ENCODE peak calls at places on chromosome 4, in four cellular contexts. One of them, this sample, is unnamed.
A peak's percentile ranks its signal among the peaks of the same experiment; 100 is the strongest.

GRCh38 chr4:16083217-16084191 is at the start of gene PROM1:
- DNase-seq in K562: no peak
- DNase-seq in HepG2: peak; percentile 3
- DNase-seq in H1: no peak
- DNase-seq in this sample: no peak

GRCh38 chr4:82431026-82431745 is 796 bp downstream of the ENOPH1 start:
- DNase-seq in K562: no peak
- DNase-seq in HepG2: no peak
- DNase-seq in H1: no peak
- DNase-seq in this sample: no peak

GRCh38 chr4:38101563-38101962 is 141.4 kb downstream of the PTTG2 start:
- DNase-seq in K562: no peak
- DNase-seq in HepG2: no peak
- DNase-seq in H1: no peak
- DNase-seq in this sample: no peak

GRCh38 chr4:7761720-7762119 is 177.9 kb downstream of the AFAP1 start:
- DNase-seq in K562: peak; percentile 69
- DNase-seq in HepG2: peak; percentile 49
- DNase-seq in H1: peak; percentile 17
- DNase-seq in this sample: peak; percentile 61

GRCh38 chr4:148026022-148026421 is 294.1 kb downstream of the ARHGAP10 start:
- DNase-seq in K562: no peak
- DNase-seq in HepG2: no peak
- DNase-seq in H1: no peak
- DNase-seq in this sample: no peak

GRCh38 chr4:168540865-168541607 is 44.2 kb downstream of the PALLD start:
- DNase-seq in K562: no peak
- DNase-seq in HepG2: no peak
- DNase-seq in H1: no peak
- DNase-seq in this sample: no peak

GRCh38 chr4:78244691-78245485 is 187.8 kb downstream of the FRAS1 start:
- DNase-seq in K562: no peak
- DNase-seq in HepG2: no peak
- DNase-seq in H1: no peak
- DNase-seq in this sample: no peak

GRCh38 chr4:170017252-170017651 is 8.9 kb downstream of the MFAP3L start:
- DNase-seq in K562: no peak
- DNase-seq in HepG2: no peak
- DNase-seq in H1: no peak
- DNase-seq in this sample: no peak

GRCh38 chr4:119124314-119124713 is 11.3 kb upstream of the MYOZ2 start:
- DNase-seq in K562: no peak
- DNase-seq in HepG2: no peak
- DNase-seq in H1: no peak
- DNase-seq in this sample: peak; percentile 64

GRCh38 chr4:113978105-113978504 is 1.3 kb downstream of the ARSJ start:
- DNase-seq in K562: no peak
- DNase-seq in HepG2: no peak
- DNase-seq in H1: no peak
- DNase-seq in this sample: no peak

GRCh38 chr4:153207561-153207960 is 3.3 kb downstream of the TRIM2 start:
- DNase-seq in K562: peak; percentile 43
- DNase-seq in HepG2: peak; percentile 28
- DNase-seq in H1: no peak
- DNase-seq in this sample: peak; percentile 33

GRCh38 chr4:108651068-108651794 is 832 bp downstream of the OSTC start:
- DNase-seq in K562: peak; percentile 46
- DNase-seq in HepG2: peak; percentile 60
- DNase-seq in H1: no peak
- DNase-seq in this sample: peak; percentile 66
- TF ChIP-seq JUN in K562: no peak
- TF ChIP-seq JUN in HepG2: no peak
- TF ChIP-seq JUN in H1: no peak
- TF ChIP-seq JUN in this sample: no peak

DNA sequence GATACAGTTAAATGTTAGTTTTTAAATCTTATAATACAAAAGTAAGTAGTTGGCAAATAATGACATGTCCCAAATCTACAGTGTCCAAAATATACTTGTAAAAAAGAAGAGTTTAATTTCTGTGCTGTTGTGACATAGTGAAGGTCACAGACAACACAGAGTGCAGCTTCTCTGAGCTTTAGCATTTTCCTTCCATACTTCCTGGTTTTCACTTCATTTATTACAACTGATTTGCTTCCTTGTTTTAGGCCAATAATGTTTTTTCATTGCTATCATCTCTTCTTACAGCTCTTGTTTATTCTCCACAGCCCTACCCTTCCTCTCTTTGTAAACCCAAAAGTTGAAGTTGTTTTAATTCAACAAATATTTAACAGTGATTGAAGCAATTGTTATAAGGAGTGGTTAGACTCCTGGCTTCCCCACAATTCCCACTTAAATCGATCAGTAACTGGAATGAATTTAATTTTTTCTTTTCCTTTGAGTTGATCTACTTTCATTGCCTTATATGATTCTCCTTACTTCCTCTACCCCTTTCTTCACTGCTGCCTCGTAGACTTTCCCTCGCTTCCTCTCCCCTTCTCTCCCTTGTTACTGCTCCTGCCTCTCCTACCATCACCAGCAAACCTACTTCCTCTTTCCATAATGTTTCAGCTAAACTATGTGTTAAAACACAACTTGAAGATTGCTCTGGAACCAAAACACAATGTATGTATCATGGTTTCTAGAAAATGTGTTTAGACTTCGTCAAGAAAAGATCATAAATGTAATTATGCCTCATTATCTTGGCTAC is 132.2 kb upstream of the TET2 start:
- DNase-seq in K562: no peak
- DNase-seq in HepG2: no peak
- DNase-seq in H1: no peak
- DNase-seq in this sample: no peak
- H2AFZ ChIP-seq in K562: no peak overlapping the region
- H2AFZ ChIP-seq in HepG2: no peak overlapping the region
- H2AFZ ChIP-seq in H1: peak overlapping the region; percentile 7
- H2AFZ ChIP-seq in this sample: no peak overlapping the region

DNA sequence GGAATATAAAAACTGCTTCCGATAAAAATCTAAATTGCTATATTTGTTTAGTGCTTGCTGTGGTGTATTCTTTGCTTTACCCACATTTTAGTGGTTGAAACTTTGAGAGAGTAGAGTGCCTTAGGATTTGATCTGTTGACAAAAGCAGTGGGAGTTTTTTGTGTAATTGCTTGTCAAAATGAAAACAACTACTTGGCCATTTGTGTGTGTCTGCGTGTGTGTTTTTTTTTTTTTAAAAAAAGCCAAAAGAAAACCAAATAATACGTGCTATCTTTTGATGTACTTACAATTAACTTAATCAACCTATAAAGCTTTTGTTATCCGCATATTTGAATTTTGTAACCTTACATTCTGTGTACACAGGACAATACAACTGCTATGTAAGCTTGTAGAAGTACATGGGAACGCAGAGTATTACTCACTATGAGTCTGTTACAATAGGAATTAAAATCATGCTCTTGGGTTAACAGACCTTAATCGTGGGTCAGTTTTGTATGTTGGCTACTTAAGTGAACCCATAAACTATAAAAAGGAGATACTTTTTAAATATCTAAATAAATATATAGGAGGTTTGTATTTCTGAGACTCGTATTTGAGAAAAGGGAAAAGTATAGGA is 353.5 kb downstream of the ARHGAP24 start:
- DNase-seq in K562: no peak
- DNase-seq in HepG2: no peak
- DNase-seq in H1: no peak
- DNase-seq in this sample: no peak
- TF ChIP-seq JUN in K562: no peak
- TF ChIP-seq JUN in HepG2: no peak
- TF ChIP-seq JUN in H1: no peak
- TF ChIP-seq JUN in this sample: no peak

DNA sequence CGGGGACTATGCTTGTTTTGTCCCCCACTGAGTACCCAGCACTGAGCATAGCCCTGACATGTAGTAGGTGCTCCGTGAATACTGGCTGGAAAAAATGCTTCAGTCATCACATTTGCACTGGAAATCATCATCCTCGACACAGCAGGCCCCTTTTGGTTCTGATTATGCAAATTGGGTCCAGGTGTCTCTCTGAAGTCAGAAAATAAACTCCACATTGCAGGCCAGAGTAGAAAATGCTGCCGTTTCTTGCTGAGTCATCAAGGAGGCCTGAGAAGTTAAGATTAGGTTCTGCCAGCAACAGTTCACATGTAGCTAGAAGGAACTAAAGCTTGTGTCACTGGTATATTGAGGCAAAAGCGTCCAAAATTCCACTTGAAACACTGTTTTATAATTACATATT is 15.0 kb upstream of the STK32B start:
- DNase-seq in K562: peak; percentile 69
- DNase-seq in HepG2: no peak
- DNase-seq in H1: no peak
- DNase-seq in this sample: no peak
- H2AFZ ChIP-seq in K562: peak overlapping the region; percentile 4
- H2AFZ ChIP-seq in HepG2: no peak overlapping the region
- H2AFZ ChIP-seq in H1: peak overlapping the region; percentile 30
- H2AFZ ChIP-seq in this sample: no peak overlapping the region

DNA sequence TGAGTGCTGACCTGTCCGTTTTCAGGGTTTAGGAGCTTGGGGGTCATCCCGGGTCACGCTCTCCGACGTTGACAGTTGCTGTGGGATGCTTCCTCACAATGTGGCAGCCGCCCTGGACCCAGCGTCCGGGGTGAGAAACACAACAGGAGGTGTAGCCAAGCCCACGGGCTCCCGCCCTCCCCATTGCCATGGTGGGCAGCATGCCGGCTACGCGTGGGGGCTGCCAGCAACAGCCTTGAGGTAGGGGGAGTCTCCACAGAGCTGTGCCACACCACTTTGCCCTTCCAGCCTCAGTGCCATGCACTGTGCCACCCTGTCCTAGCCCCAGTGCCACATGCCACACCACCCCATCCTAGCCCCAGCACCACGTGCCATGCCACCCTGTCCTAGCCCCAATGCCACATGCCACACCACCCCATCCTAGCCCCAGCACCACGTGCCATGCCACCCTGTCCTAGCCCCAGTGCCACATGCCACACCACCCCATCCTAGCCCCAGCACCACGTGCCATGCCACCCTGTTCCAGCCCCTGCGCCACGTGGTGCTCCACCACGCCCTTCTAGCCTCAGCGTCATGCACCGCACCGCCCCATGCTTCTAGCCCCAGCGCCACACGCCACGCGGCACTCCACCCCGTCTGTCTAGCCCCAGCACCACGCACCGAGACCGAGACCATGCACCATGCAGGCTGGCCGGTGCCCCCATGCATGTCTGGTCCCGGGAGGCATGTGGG is 8.5 kb upstream of the HGFAC start:
- DNase-seq in K562: no peak
- DNase-seq in HepG2: no peak
- DNase-seq in H1: no peak
- DNase-seq in this sample: no peak
- TF ChIP-seq JUN in K562: no peak
- TF ChIP-seq JUN in HepG2: no peak
- TF ChIP-seq JUN in H1: no peak
- TF ChIP-seq JUN in this sample: no peak

This sample was measured in endothelial cell of umbilical vein.